ENCODE peak calls at places on chromosomes 6 and 20, in nine cellular contexts. One of them, this sample, is unnamed.
A peak's percentile ranks its signal among the peaks of the same experiment; 100 is the strongest.

GRCh38 chr6:33028220-33028849 is 18.9 kb upstream of the HLA-DOA start:
- DNase-seq in HTR-8/SVneo: no peak
- DNase-seq in posterior cingulate gyrus: no peak
- DNase-seq in naive B cell: peak; percentile 44
- DNase-seq in NCI-H2171: no peak
- DNase-seq in foreskin fibroblast: no peak
- DNase-seq in AG10803: no peak
- DNase-seq in stimulated activated CD4-positive, alpha-beta T cell treated with anti-CD3 and anti-CD28 coated beads, Interleukin-12 subunit alpha, Interleukin-12 subunit beta, amount 100 ng/mL, for 4 hours: no peak
- DNase-seq in dermis microvascular lymphatic vessel endothelial cell: no peak
- DNase-seq in this sample: no peak

GRCh38 chr6:20708367-20709124 is 174.3 kb downstream of the CDKAL1 start:
- DNase-seq in HTR-8/SVneo: no peak
- DNase-seq in posterior cingulate gyrus: no peak
- DNase-seq in naive B cell: no peak
- DNase-seq in NCI-H2171: no peak
- DNase-seq in foreskin fibroblast: no peak
- DNase-seq in AG10803: peak; percentile 32
- DNase-seq in stimulated activated CD4-positive, alpha-beta T cell treated with anti-CD3 and anti-CD28 coated beads, Interleukin-12 subunit alpha, Interleukin-12 subunit beta, amount 100 ng/mL, for 4 hours: no peak
- DNase-seq in dermis microvascular lymphatic vessel endothelial cell: no peak
- DNase-seq in this sample: no peak

GRCh38 chr6:14452567-14453527 is 335.3 kb downstream of the CD83 start:
- DNase-seq in HTR-8/SVneo: no peak
- DNase-seq in posterior cingulate gyrus: no peak
- DNase-seq in naive B cell: peak; percentile 11
- DNase-seq in NCI-H2171: no peak
- DNase-seq in foreskin fibroblast: no peak
- DNase-seq in AG10803: no peak
- DNase-seq in stimulated activated CD4-positive, alpha-beta T cell treated with anti-CD3 and anti-CD28 coated beads, Interleukin-12 subunit alpha, Interleukin-12 subunit beta, amount 100 ng/mL, for 4 hours: peak; percentile 22
- DNase-seq in dermis microvascular lymphatic vessel endothelial cell: no peak
- DNase-seq in this sample: no peak

GRCh38 chr20:59020938-59021551 is 1.8 kb downstream of the TUBB1 start:
- DNase-seq in HTR-8/SVneo: peak; percentile 90
- DNase-seq in posterior cingulate gyrus: no peak
- DNase-seq in naive B cell: no peak
- DNase-seq in NCI-H2171: no peak
- DNase-seq in foreskin fibroblast: no peak
- DNase-seq in AG10803: no peak
- DNase-seq in stimulated activated CD4-positive, alpha-beta T cell treated with anti-CD3 and anti-CD28 coated beads, Interleukin-12 subunit alpha, Interleukin-12 subunit beta, amount 100 ng/mL, for 4 hours: no peak
- DNase-seq in dermis microvascular lymphatic vessel endothelial cell: no peak
- DNase-seq in this sample: no peak

GRCh38 chr20:8212286-8212685 is 80.2 kb downstream of the PLCB1 start:
- DNase-seq in HTR-8/SVneo: no peak
- DNase-seq in posterior cingulate gyrus: no peak
- DNase-seq in naive B cell: no peak
- DNase-seq in NCI-H2171: no peak
- DNase-seq in foreskin fibroblast: peak; percentile 23
- DNase-seq in AG10803: no peak
- DNase-seq in stimulated activated CD4-positive, alpha-beta T cell treated with anti-CD3 and anti-CD28 coated beads, Interleukin-12 subunit alpha, Interleukin-12 subunit beta, amount 100 ng/mL, for 4 hours: no peak
- DNase-seq in dermis microvascular lymphatic vessel endothelial cell: peak; percentile 39
- DNase-seq in this sample: no peak

GRCh38 chr20:46122071-46122470 is 4.0 kb downstream of the CD40 start:
- DNase-seq in HTR-8/SVneo: peak; percentile 86
- DNase-seq in posterior cingulate gyrus: no peak
- DNase-seq in naive B cell: no peak
- DNase-seq in NCI-H2171: no peak
- DNase-seq in foreskin fibroblast: peak; percentile 37
- DNase-seq in AG10803: peak; percentile 38
- DNase-seq in stimulated activated CD4-positive, alpha-beta T cell treated with anti-CD3 and anti-CD28 coated beads, Interleukin-12 subunit alpha, Interleukin-12 subunit beta, amount 100 ng/mL, for 4 hours: no peak
- DNase-seq in dermis microvascular lymphatic vessel endothelial cell: peak; percentile 83
- DNase-seq in this sample: no peak

GRCh38 chr6:40320441-40320840 is 266.7 kb downstream of the LRFN2 start:
- DNase-seq in HTR-8/SVneo: no peak
- DNase-seq in posterior cingulate gyrus: no peak
- DNase-seq in naive B cell: no peak
- DNase-seq in NCI-H2171: no peak
- DNase-seq in foreskin fibroblast: no peak
- DNase-seq in AG10803: no peak
- DNase-seq in stimulated activated CD4-positive, alpha-beta T cell treated with anti-CD3 and anti-CD28 coated beads, Interleukin-12 subunit alpha, Interleukin-12 subunit beta, amount 100 ng/mL, for 4 hours: no peak
- DNase-seq in dermis microvascular lymphatic vessel endothelial cell: no peak
- DNase-seq in this sample: no peak

GRCh38 chr6:170147056-170147787 is 143.7 kb downstream of the DLL1 start:
- DNase-seq in HTR-8/SVneo: no peak
- DNase-seq in posterior cingulate gyrus: peak; percentile 71
- DNase-seq in naive B cell: no peak
- DNase-seq in NCI-H2171: no peak
- DNase-seq in foreskin fibroblast: no peak
- DNase-seq in AG10803: no peak
- DNase-seq in stimulated activated CD4-positive, alpha-beta T cell treated with anti-CD3 and anti-CD28 coated beads, Interleukin-12 subunit alpha, Interleukin-12 subunit beta, amount 100 ng/mL, for 4 hours: no peak
- DNase-seq in dermis microvascular lymphatic vessel endothelial cell: no peak
- DNase-seq in this sample: no peak

GRCh38 chr6:10375391-10375969 is 39.4 kb downstream of the TFAP2A start:
- DNase-seq in HTR-8/SVneo: no peak
- DNase-seq in posterior cingulate gyrus: no peak
- DNase-seq in naive B cell: no peak
- DNase-seq in NCI-H2171: no peak
- DNase-seq in foreskin fibroblast: no peak
- DNase-seq in AG10803: peak; percentile 4
- DNase-seq in stimulated activated CD4-positive, alpha-beta T cell treated with anti-CD3 and anti-CD28 coated beads, Interleukin-12 subunit alpha, Interleukin-12 subunit beta, amount 100 ng/mL, for 4 hours: no peak
- DNase-seq in dermis microvascular lymphatic vessel endothelial cell: no peak
- DNase-seq in this sample: no peak

GRCh38 chr6:69584913-69585729 is 211.7 kb downstream of the LMBRD1 start:
- DNase-seq in HTR-8/SVneo: no peak
- DNase-seq in posterior cingulate gyrus: no peak
- DNase-seq in naive B cell: no peak
- DNase-seq in NCI-H2171: peak; percentile 44
- DNase-seq in foreskin fibroblast: no peak
- DNase-seq in AG10803: peak; percentile 8
- DNase-seq in stimulated activated CD4-positive, alpha-beta T cell treated with anti-CD3 and anti-CD28 coated beads, Interleukin-12 subunit alpha, Interleukin-12 subunit beta, amount 100 ng/mL, for 4 hours: no peak
- DNase-seq in dermis microvascular lymphatic vessel endothelial cell: no peak
- DNase-seq in this sample: no peak

GRCh38 chr20:25274891-25275812 is 27.3 kb downstream of the PYGB start:
- DNase-seq in HTR-8/SVneo: no peak
- DNase-seq in posterior cingulate gyrus: peak; percentile 17
- DNase-seq in naive B cell: no peak
- DNase-seq in NCI-H2171: no peak
- DNase-seq in foreskin fibroblast: no peak
- DNase-seq in AG10803: no peak
- DNase-seq in stimulated activated CD4-positive, alpha-beta T cell treated with anti-CD3 and anti-CD28 coated beads, Interleukin-12 subunit alpha, Interleukin-12 subunit beta, amount 100 ng/mL, for 4 hours: no peak
- DNase-seq in dermis microvascular lymphatic vessel endothelial cell: no peak
- DNase-seq in this sample: no peak

GRCh38 chr6:15073883-15074465 is 171.9 kb upstream of the JARID2 start:
- DNase-seq in HTR-8/SVneo: no peak
- DNase-seq in posterior cingulate gyrus: peak; percentile 20
- DNase-seq in naive B cell: no peak
- DNase-seq in NCI-H2171: no peak
- DNase-seq in foreskin fibroblast: no peak
- DNase-seq in AG10803: no peak
- DNase-seq in stimulated activated CD4-positive, alpha-beta T cell treated with anti-CD3 and anti-CD28 coated beads, Interleukin-12 subunit alpha, Interleukin-12 subunit beta, amount 100 ng/mL, for 4 hours: no peak
- DNase-seq in dermis microvascular lymphatic vessel endothelial cell: no peak
- DNase-seq in this sample: no peak

GRCh38 chr6:129678463-129678862 is 31.5 kb downstream of the ARHGAP18 start:
- DNase-seq in HTR-8/SVneo: no peak
- DNase-seq in posterior cingulate gyrus: no peak
- DNase-seq in naive B cell: no peak
- DNase-seq in NCI-H2171: no peak
- DNase-seq in foreskin fibroblast: no peak
- DNase-seq in AG10803: no peak
- DNase-seq in stimulated activated CD4-positive, alpha-beta T cell treated with anti-CD3 and anti-CD28 coated beads, Interleukin-12 subunit alpha, Interleukin-12 subunit beta, amount 100 ng/mL, for 4 hours: no peak
- DNase-seq in dermis microvascular lymphatic vessel endothelial cell: peak; percentile 37
- DNase-seq in this sample: no peak

GRCh38 chr6:101434601-101435000 is 41.1 kb downstream of the GRIK2 start:
- DNase-seq in HTR-8/SVneo: no peak
- DNase-seq in posterior cingulate gyrus: no peak
- DNase-seq in naive B cell: no peak
- DNase-seq in NCI-H2171: no peak
- DNase-seq in foreskin fibroblast: no peak
- DNase-seq in AG10803: no peak
- DNase-seq in stimulated activated CD4-positive, alpha-beta T cell treated with anti-CD3 and anti-CD28 coated beads, Interleukin-12 subunit alpha, Interleukin-12 subunit beta, amount 100 ng/mL, for 4 hours: no peak
- DNase-seq in dermis microvascular lymphatic vessel endothelial cell: no peak
- DNase-seq in this sample: no peak

GRCh38 chr6:149929422-149929821 is 6.5 kb upstream of the RAET1G start:
- DNase-seq in HTR-8/SVneo: no peak
- DNase-seq in posterior cingulate gyrus: no peak
- DNase-seq in naive B cell: no peak
- DNase-seq in NCI-H2171: no peak
- DNase-seq in foreskin fibroblast: no peak
- DNase-seq in AG10803: no peak
- DNase-seq in stimulated activated CD4-positive, alpha-beta T cell treated with anti-CD3 and anti-CD28 coated beads, Interleukin-12 subunit alpha, Interleukin-12 subunit beta, amount 100 ng/mL, for 4 hours: no peak
- DNase-seq in dermis microvascular lymphatic vessel endothelial cell: peak; percentile 12
- DNase-seq in this sample: no peak

GRCh38 chr20:36062799-36063198 is 91.7 kb upstream of the EPB41L1 start:
- DNase-seq in HTR-8/SVneo: peak; percentile 43
- DNase-seq in posterior cingulate gyrus: no peak
- DNase-seq in naive B cell: no peak
- DNase-seq in NCI-H2171: no peak
- DNase-seq in foreskin fibroblast: peak; percentile 56
- DNase-seq in AG10803: peak; percentile 56
- DNase-seq in stimulated activated CD4-positive, alpha-beta T cell treated with anti-CD3 and anti-CD28 coated beads, Interleukin-12 subunit alpha, Interleukin-12 subunit beta, amount 100 ng/mL, for 4 hours: no peak
- DNase-seq in dermis microvascular lymphatic vessel endothelial cell: no peak
- DNase-seq in this sample: no peak

GRCh38 chr6:166558156-166559025 is 28.1 kb downstream of the RAMACL start:
- DNase-seq in HTR-8/SVneo: no peak
- DNase-seq in posterior cingulate gyrus: no peak
- DNase-seq in naive B cell: no peak
- DNase-seq in NCI-H2171: no peak
- DNase-seq in foreskin fibroblast: no peak
- DNase-seq in AG10803: no peak
- DNase-seq in stimulated activated CD4-positive, alpha-beta T cell treated with anti-CD3 and anti-CD28 coated beads, Interleukin-12 subunit alpha, Interleukin-12 subunit beta, amount 100 ng/mL, for 4 hours: no peak
- DNase-seq in dermis microvascular lymphatic vessel endothelial cell: no peak
- DNase-seq in this sample: no peak

GRCh38 chr6:25341923-25342619 is 62.9 kb downstream of the CARMIL1 start:
- DNase-seq in HTR-8/SVneo: no peak
- DNase-seq in posterior cingulate gyrus: no peak
- DNase-seq in naive B cell: no peak
- DNase-seq in NCI-H2171: no peak
- DNase-seq in foreskin fibroblast: no peak
- DNase-seq in AG10803: no peak
- DNase-seq in stimulated activated CD4-positive, alpha-beta T cell treated with anti-CD3 and anti-CD28 coated beads, Interleukin-12 subunit alpha, Interleukin-12 subunit beta, amount 100 ng/mL, for 4 hours: no peak
- DNase-seq in dermis microvascular lymphatic vessel endothelial cell: no peak
- DNase-seq in this sample: no peak

GRCh38 chr20:59144179-59144830 is 19.3 kb upstream of the ZNF831 start:
- DNase-seq in HTR-8/SVneo: no peak
- DNase-seq in posterior cingulate gyrus: no peak
- DNase-seq in naive B cell: no peak
- DNase-seq in NCI-H2171: no peak
- DNase-seq in foreskin fibroblast: no peak
- DNase-seq in AG10803: no peak
- DNase-seq in stimulated activated CD4-positive, alpha-beta T cell treated with anti-CD3 and anti-CD28 coated beads, Interleukin-12 subunit alpha, Interleukin-12 subunit beta, amount 100 ng/mL, for 4 hours: no peak
- DNase-seq in dermis microvascular lymphatic vessel endothelial cell: no peak
- DNase-seq in this sample: no peak

GRCh38 chr6:134720353-134721094 is 229.4 kb downstream of the ALDH8A1 start:
- DNase-seq in HTR-8/SVneo: no peak
- DNase-seq in posterior cingulate gyrus: no peak
- DNase-seq in naive B cell: no peak
- DNase-seq in NCI-H2171: no peak
- DNase-seq in foreskin fibroblast: no peak
- DNase-seq in AG10803: no peak
- DNase-seq in stimulated activated CD4-positive, alpha-beta T cell treated with anti-CD3 and anti-CD28 coated beads, Interleukin-12 subunit alpha, Interleukin-12 subunit beta, amount 100 ng/mL, for 4 hours: no peak
- DNase-seq in dermis microvascular lymphatic vessel endothelial cell: peak; percentile 97
- DNase-seq in this sample: no peak

GRCh38 chr6:108118791-108119211 is 44.3 kb upstream of the OSTM1 start:
- DNase-seq in HTR-8/SVneo: no peak
- DNase-seq in posterior cingulate gyrus: no peak
- DNase-seq in naive B cell: no peak
- DNase-seq in NCI-H2171: no peak
- DNase-seq in foreskin fibroblast: no peak
- DNase-seq in AG10803: no peak
- DNase-seq in stimulated activated CD4-positive, alpha-beta T cell treated with anti-CD3 and anti-CD28 coated beads, Interleukin-12 subunit alpha, Interleukin-12 subunit beta, amount 100 ng/mL, for 4 hours: no peak
- DNase-seq in dermis microvascular lymphatic vessel endothelial cell: no peak
- DNase-seq in this sample: no peak

GRCh38 chr6:11770546-11771466 is 7.8 kb downstream of the ADTRP start:
- DNase-seq in HTR-8/SVneo: peak; percentile 90
- DNase-seq in posterior cingulate gyrus: peak; percentile 9
- DNase-seq in naive B cell: no peak
- DNase-seq in NCI-H2171: no peak
- DNase-seq in foreskin fibroblast: peak; percentile 99
- DNase-seq in AG10803: peak; percentile 100
- DNase-seq in stimulated activated CD4-positive, alpha-beta T cell treated with anti-CD3 and anti-CD28 coated beads, Interleukin-12 subunit alpha, Interleukin-12 subunit beta, amount 100 ng/mL, for 4 hours: no peak
- DNase-seq in dermis microvascular lymphatic vessel endothelial cell: peak; percentile 97
- DNase-seq in this sample: no peak

GRCh38 chr6:140077712-140078551 is 703.5 kb upstream of the CITED2 start:
- DNase-seq in HTR-8/SVneo: no peak
- DNase-seq in posterior cingulate gyrus: no peak
- DNase-seq in naive B cell: no peak
- DNase-seq in NCI-H2171: no peak
- DNase-seq in foreskin fibroblast: no peak
- DNase-seq in AG10803: peak; percentile 59
- DNase-seq in stimulated activated CD4-positive, alpha-beta T cell treated with anti-CD3 and anti-CD28 coated beads, Interleukin-12 subunit alpha, Interleukin-12 subunit beta, amount 100 ng/mL, for 4 hours: no peak
- DNase-seq in dermis microvascular lymphatic vessel endothelial cell: no peak
- DNase-seq in this sample: no peak

GRCh38 chr20:5899444-5899843 is 50.9 kb downstream of the TRMT6 start:
- DNase-seq in HTR-8/SVneo: no peak
- DNase-seq in posterior cingulate gyrus: no peak
- DNase-seq in naive B cell: no peak
- DNase-seq in NCI-H2171: no peak
- DNase-seq in foreskin fibroblast: no peak
- DNase-seq in AG10803: no peak
- DNase-seq in stimulated activated CD4-positive, alpha-beta T cell treated with anti-CD3 and anti-CD28 coated beads, Interleukin-12 subunit alpha, Interleukin-12 subunit beta, amount 100 ng/mL, for 4 hours: no peak
- DNase-seq in dermis microvascular lymphatic vessel endothelial cell: no peak
- DNase-seq in this sample: no peak

GRCh38 chr6:166228839-166229528 is 61.3 kb upstream of the TBXT start:
- DNase-seq in HTR-8/SVneo: no peak
- DNase-seq in posterior cingulate gyrus: no peak
- DNase-seq in naive B cell: no peak
- DNase-seq in NCI-H2171: no peak
- DNase-seq in foreskin fibroblast: no peak
- DNase-seq in AG10803: no peak
- DNase-seq in stimulated activated CD4-positive, alpha-beta T cell treated with anti-CD3 and anti-CD28 coated beads, Interleukin-12 subunit alpha, Interleukin-12 subunit beta, amount 100 ng/mL, for 4 hours: no peak
- DNase-seq in dermis microvascular lymphatic vessel endothelial cell: no peak
- DNase-seq in this sample: no peak